ENCODE peak calls at places on chromosomes 13 and 19, in eight cellular contexts. B is heart left ventricle, Q is adrenal gland, J is tibial nerve, L is uterus, G is lower leg skin, R is IMR-90, V is HepG2. S is an unnamed sample.

GRCh38 chr13:92158335-92158734 is 759.9 kb downstream of the GPC5 start:
- DNase-seq in L (no peak), Q (no peak), G (no peak), J (no peak), V (no peak), B (no peak), R (peak), S (no peak)

GRCh38 chr13:39023316-39023715 is 14.6 kb downstream of the PROSER1 start:
- DNase-seq in J (no peak), V (no peak), Q (no peak), L (no peak), B (no peak), R (peak), G (no peak), S (no peak)

GRCh38 chr13:79406597-79406908 is 498 bp upstream of the RBM26 start:
- DNase-seq in B (no peak), L (no peak), Q (no peak), J (no peak), V (no peak), G (no peak), R (no peak), S (no peak)

GRCh38 chr19:42596391-42597071 is 1.8 kb upstream of the CEACAM8 start:
- DNase-seq in J (no peak), R (no peak), G (no peak), Q (peak), L (no peak), V (no peak), B (peak), S (peak)

GRCh38 chr13:97058417-97058816 is 64.1 kb upstream of the OXGR1 start:
- DNase-seq in G (no peak), Q (no peak), R (no peak), B (no peak), V (no peak), J (no peak), L (no peak), S (no peak)

GRCh38 chr19:19860756-19861390 is 4.8 kb upstream of the ZNF253 start:
- DNase-seq in B (no peak), G (no peak), V (no peak), R (no peak), Q (peak), J (no peak), L (no peak), S (no peak)

GRCh38 chr19:35224681-35225604 is 3.6 kb downstream of the FAM187B start:
- DNase-seq in Q (peak), B (no peak), J (no peak), R (no peak), V (no peak), L (no peak), G (no peak), S (no peak)

GRCh38 chr13:101035119-101035620 is 360.6 kb upstream of the TMTC4 start:
- DNase-seq in R (no peak), G (no peak), J (no peak), B (no peak), V (no peak), L (no peak), Q (no peak), S (no peak)

GRCh38 chr13:32314968-32315254 is 252 bp downstream of the ZAR1L start:
- DNase-seq in L (peak), J (no peak), R (peak), Q (peak), V (peak), G (peak), B (peak), S (no peak)

GRCh38 chr13:23692816-23693215 is 122.6 kb downstream of the TNFRSF19 start:
- DNase-seq in J (no peak), B (no peak), G (no peak), R (no peak), V (no peak), L (no peak), Q (no peak), S (no peak)

GRCh38 chr13:41005709-41006108 is 13.4 kb downstream of the ELF1 start:
- DNase-seq in J (no peak), R (no peak), Q (no peak), L (no peak), G (no peak), V (no peak), B (no peak), S (no peak)

GRCh38 chr19:52691737-52692136 is 43.1 kb downstream of the ZNF611 start:
- DNase-seq in L (no peak), Q (no peak), G (no peak), V (no peak), R (no peak), J (no peak), B (no peak), S (no peak)

GRCh38 chr19:35767288-35768081 is 7.9 kb upstream of the ARHGAP33 start:
- DNase-seq in V (peak), R (no peak), Q (peak), B (no peak), G (no peak), L (no peak), J (no peak), S (no peak)

GRCh38 chr13:27450921-27451461 is 627 bp upstream of the MTIF3 start:
- DNase-seq in R (peak), V (peak), B (peak), G (no peak), J (no peak), Q (peak), L (peak), S (no peak)

GRCh38 chr13:94352057-94352456 is 127.4 kb downstream of the DCT start:
- DNase-seq in L (no peak), J (no peak), R (peak), B (no peak), G (no peak), V (no peak), Q (no peak), S (no peak)

GRCh38 chr19:1063030-1063908 is 3.7 kb upstream of the ARHGAP45 start:
- DNase-seq in J (no peak), R (no peak), L (no peak), V (no peak), B (no peak), Q (no peak), G (no peak), S (no peak)

GRCh38 chr13:48626077-48626449 is 27.7 kb upstream of the CYSLTR2 start:
- DNase-seq in J (no peak), Q (peak), V (peak), R (peak), L (peak), B (peak), G (no peak), S (no peak)

GRCh38 chr19:18173572-18174294 is at the start of gene IFI30:
- DNase-seq in L (peak), J (peak), R (no peak), G (peak), Q (peak), V (peak), B (peak), S (peak)
- TF ChIP-seq POLR2A in L (peak), J (peak), R (no peak), G (peak), Q (peak), V (peak), B (no peak), S (peak)

GRCh38 chr19:32691952-32692726 is 518 bp downstream of the NUDT19 start:
- DNase-seq in J (no peak), R (peak), Q (peak), B (peak), L (no peak), G (peak), V (no peak), S (peak)
- TF ChIP-seq POLR2A in J (no peak), R (peak), Q (peak), B (no peak), L (no peak), G (no peak), V (no peak), S (no peak)

DNA sequence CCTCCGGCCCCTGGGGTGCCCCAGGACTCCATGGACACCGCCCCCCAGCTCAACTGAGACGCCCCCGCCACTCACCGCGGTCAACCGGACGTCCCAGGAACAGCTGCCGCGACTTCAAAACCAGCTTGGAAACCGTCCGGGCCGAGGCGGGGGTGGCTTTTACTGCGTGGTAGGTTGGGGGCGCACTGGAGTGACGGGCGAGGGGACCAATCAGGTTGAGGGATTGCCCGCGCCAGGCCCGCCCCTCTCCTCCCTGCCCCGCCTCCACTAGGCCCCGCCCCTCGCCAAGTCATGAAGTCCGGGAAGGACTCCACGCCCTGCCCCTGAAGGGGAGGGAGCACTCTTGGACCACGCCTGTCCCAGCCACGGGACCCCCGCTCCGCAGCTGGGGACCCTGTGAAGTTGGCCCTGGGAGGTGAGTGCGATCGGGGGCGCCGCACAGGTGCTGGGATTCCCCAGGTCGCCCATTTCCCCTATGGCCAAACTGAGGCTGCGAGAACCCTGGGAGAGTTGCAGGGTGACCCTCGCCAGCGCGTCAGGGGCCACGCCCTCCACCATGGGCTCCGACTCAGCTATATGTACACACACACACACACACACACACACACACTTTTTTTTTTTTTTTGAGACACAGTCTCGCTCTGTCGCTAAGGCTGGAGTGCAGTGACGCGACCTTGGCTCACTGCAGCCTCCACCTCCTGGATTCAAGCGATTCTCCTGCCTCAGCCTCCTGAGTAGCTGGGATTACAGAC is at the start of gene PLIN3:
- DNase-seq in G (peak), B (peak), L (peak), V (peak), Q (peak), J (peak), R (peak), S (peak)
- TF ChIP-seq POLR2A in G (no peak), B (no peak), L (peak), V (peak), Q (peak), J (no peak), R (no peak), S (peak)

DNA sequence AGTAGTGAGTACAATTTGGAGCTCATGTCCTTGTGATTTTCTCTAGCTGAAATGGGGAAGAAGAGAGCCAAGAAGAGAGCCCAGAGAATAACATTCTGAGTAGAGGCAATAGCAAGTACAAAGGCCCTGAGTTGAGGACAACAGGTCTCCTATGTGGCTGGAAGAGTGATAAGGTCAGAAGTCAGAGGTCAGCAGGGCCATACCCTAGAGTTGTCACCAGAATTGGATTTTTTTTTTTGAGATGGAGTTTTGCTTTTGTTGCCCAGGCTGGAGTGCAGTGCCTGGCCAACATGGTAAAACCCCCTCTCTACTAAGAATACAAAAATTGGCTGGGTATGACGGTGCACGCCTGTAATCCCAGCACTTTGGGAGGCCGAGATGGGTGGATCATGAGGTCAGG is 8.0 kb upstream of the TRIM28 start:
- DNase-seq in Q (no peak), R (no peak), L (no peak), V (no peak), J (no peak), G (no peak), B (no peak), S (no peak)
- TF ChIP-seq POLR2A in Q (no peak), R (no peak), L (no peak), V (no peak), J (no peak), G (no peak), B (no peak), S (no peak)

DNA sequence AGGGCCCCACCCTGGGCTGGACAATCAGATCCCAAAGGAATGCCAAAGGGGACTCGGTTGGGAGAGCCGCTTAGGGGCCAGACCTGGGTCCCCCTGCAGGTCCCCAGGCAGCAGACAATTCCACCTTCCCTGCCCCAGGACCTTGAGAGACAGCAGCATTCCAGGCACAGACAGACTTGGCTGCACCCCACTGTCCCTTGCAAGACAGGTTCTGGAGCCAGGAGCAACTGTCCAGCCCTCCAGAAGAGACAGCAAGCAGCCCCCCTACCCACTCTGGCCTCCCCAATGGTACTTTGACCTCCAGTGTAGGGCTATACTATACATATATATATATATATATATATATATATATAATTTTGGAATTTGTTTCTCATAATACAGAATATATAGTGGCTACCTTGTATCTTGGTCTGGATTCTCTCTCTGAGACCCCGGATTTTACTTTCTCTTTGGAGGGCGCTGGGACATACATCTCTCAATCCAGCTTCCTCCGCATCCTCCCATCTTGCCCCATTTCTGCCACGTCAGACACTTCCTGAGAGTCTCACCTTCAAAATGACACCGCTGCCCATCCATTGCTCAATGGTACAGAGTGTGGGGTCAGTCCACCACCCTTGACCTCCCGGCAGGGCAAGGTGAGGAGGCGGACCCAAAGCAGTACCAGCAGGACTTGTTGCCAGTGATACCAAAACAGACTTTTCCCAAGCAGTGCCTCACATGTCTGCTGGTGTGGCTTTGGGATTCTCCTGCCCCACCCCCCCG is 12.7 kb downstream of the SMIM24 start:
- DNase-seq in V (no peak), B (no peak), G (no peak), Q (no peak), L (no peak), R (no peak), J (no peak), S (no peak)
- TF ChIP-seq POLR2A in V (no peak), B (no peak), G (no peak), Q (no peak), L (no peak), R (no peak), J (no peak), S (no peak)

GRCh38 chr19:31306006-31306753 is 43.1 kb downstream of the TSHZ3 start:
- DNase-seq in V (no peak), L (no peak), J (no peak), B (no peak), G (no peak), Q (no peak), R (no peak), S (no peak)
- TF ChIP-seq POLR2A in V (no peak), L (no peak), J (no peak), B (no peak), G (no peak), Q (no peak), R (no peak), S (no peak)